ENCODE peak calls at places on chromosomes 13 and 19, in six cellular contexts. I is fibroblast of the aortic adventitia, S is spleen, U is foreskin fibroblast, N is fibroblast of villous mesenchyme, A is uterus. E is an unnamed sample.

GRCh38 chr19:8144273-8144672 is 5.1 kb downstream of the FBN3 start:
- DNase-seq in I (no peak), S (no peak), U (no peak), N (no peak), A (no peak), E (no peak)

GRCh38 chr13:114282143-114282685 is 813 bp downstream of the UPF3A start:
- DNase-seq in I (peak; percentile 68), S (peak; percentile 90), U (peak; percentile 16), N (no peak), A (peak; percentile 41), E (peak; percentile 75)

GRCh38 chr19:51564791-51565190 is 6.3 kb upstream of the ZNF175 start:
- DNase-seq in I (no peak), S (no peak), U (no peak), N (no peak), A (no peak), E (no peak)

GRCh38 chr19:21221653-21222052 is 79.8 kb downstream of the ZNF431 start:
- DNase-seq in I (no peak), S (no peak), U (no peak), N (no peak), A (no peak), E (no peak)

GRCh38 chr19:19537321-19538048 is 580 bp upstream of the CILP2 start:
- DNase-seq in I (no peak), S (no peak), U (no peak), N (no peak), A (no peak), E (no peak)

GRCh38 chr13:20826810-20827560 is 53.2 kb upstream of the EEF1AKMT1 start:
- DNase-seq in I (peak; percentile 36), S (no peak), U (no peak), N (no peak), A (no peak), E (no peak)

GRCh38 chr13:29935309-29935981 is 85.0 kb upstream of the UBL3 start:
- DNase-seq in I (no peak), S (peak; percentile 89), U (no peak), N (no peak), A (no peak), E (no peak)

GRCh38 chr13:44230071-44230470 is 143.6 kb upstream of the SERP2 start:
- DNase-seq in I (no peak), S (no peak), U (no peak), N (peak; percentile 90), A (no peak), E (no peak)

GRCh38 chr19:2982983-2983350 is 5.6 kb downstream of the TLE6 start:
- DNase-seq in I (peak; percentile 96), S (no peak), U (peak; percentile 77), N (peak; percentile 89), A (peak; percentile 91), E (peak; percentile 91)

GRCh38 chr13:51801631-51802099 is 2.3 kb downstream of the DHRS12 start:
- DNase-seq in I (no peak), S (peak; percentile 84), U (no peak), N (no peak), A (no peak), E (no peak)

GRCh38 chr19:30799854-30800755 is 427.9 kb downstream of the ZNF536 start:
- DNase-seq in I (peak; percentile 2), S (peak; percentile 84), U (no peak), N (no peak), A (no peak), E (no peak)

GRCh38 chr19:18401580-18402112 is 4.2 kb upstream of the LRRC25 start:
- DNase-seq in I (peak; percentile 78), S (peak; percentile 85), U (peak; percentile 72), N (peak; percentile 84), A (no peak), E (peak; percentile 71)

GRCh38 chr19:39093761-39094160 is 9.6 kb downstream of the ACP7 start:
- DNase-seq in I (peak; percentile 85), S (no peak), U (peak; percentile 61), N (peak; percentile 68), A (no peak), E (peak; percentile 90)

GRCh38 chr13:33351324-33351723 is 65.8 kb upstream of the STARD13 start:
- DNase-seq in I (peak; percentile 68), S (no peak), U (no peak), N (peak; percentile 51), A (no peak), E (peak; percentile 77)

GRCh38 chr19:55370305-55370988 is at the start of gene IL11:
- DNase-seq in I (peak; percentile 43), S (no peak), U (peak; percentile 66), N (peak; percentile 29), A (no peak), E (no peak)

GRCh38 chr19:54470991-54471782 is 1.9 kb downstream of the CDC42EP5 start:
- DNase-seq in I (no peak), S (peak; percentile 73), U (no peak), N (no peak), A (no peak), E (no peak)

GRCh38 chr13:60226507-60226906 is 62.8 kb upstream of the DIAPH3 start:
- DNase-seq in I (peak; percentile 25), S (no peak), U (peak; percentile 16), N (peak; percentile 36), A (no peak), E (peak; percentile 48)

GRCh38 chr13:91922969-91923592 is 524.7 kb downstream of the GPC5 start:
- DNase-seq in I (no peak), S (no peak), U (no peak), N (no peak), A (no peak), E (peak; percentile 5)
- TF ChIP-seq CTCF in I (no peak), S (no peak), U (no peak), N (no peak), A (no peak), E (no peak)

GRCh38 chr19:46404039-46404883 is 9.1 kb downstream of the CCDC8 start:
- DNase-seq in I (peak; percentile 59), S (peak; percentile 61), U (peak; percentile 55), N (peak; percentile 71), A (peak; percentile 74), E (peak; percentile 41)
- TF ChIP-seq CTCF in I (peak; percentile 31), S (peak; percentile 30), U (peak; percentile 32), N (no peak), A (no peak), E (no peak)

GRCh38 chr19:16778796-16779411 is 50.3 kb upstream of the SIN3B start:
- DNase-seq in I (peak; percentile 48), S (peak; percentile 79), U (peak; percentile 46), N (peak; percentile 60), A (peak; percentile 37), E (peak; percentile 72)
- TF ChIP-seq CTCF in I (peak; percentile 65), S (peak; percentile 75), U (peak; percentile 72), N (peak; percentile 75), A (peak; percentile 49), E (peak; percentile 69)

DNA sequence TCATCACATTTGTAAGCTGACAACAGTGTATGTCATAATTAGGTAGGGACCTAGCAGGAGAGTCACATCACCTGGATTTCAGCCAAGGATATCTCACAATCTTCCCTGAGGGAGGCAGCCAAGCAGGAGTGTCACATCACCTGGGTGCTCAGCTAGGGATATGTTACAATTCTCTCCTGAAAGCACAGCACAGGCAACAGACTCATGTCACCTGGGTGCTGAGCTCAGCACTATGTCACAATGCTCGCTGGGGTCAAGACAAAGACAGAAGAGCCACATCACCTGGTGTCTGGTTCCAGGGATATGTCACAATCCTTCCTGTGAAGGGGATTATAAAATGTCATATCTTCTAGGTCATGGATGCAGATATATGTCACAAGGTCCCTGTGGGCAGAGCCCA is 123.7 kb downstream of the ZNF675 start:
- DNase-seq in I (no peak), S (no peak), U (no peak), N (no peak), A (no peak), E (no peak)
- TF ChIP-seq CTCF in I (no peak), S (no peak), U (no peak), N (no peak), A (no peak), E (no peak)

GRCh38 chr19:40235238-40236025 is 8.9 kb upstream of the CCNP start:
- DNase-seq in I (no peak), S (no peak), U (no peak), N (no peak), A (no peak), E (no peak)
- TF ChIP-seq CTCF in I (no peak), S (no peak), U (no peak), N (peak; percentile 6), A (no peak), E (peak; percentile 13)

E was measured in fibroblast of pulmonary artery.